ENCODE peak calls at places on chromosomes 5 and 9, in ten cellular contexts. One of them, this sample, is unnamed.

GRCh38 chr9:36935332-36935731 is 98.7 kb downstream of the PAX5 start:
- DNase-seq in activated CD4-positive, alpha-beta T cell treated with anti-CD3 and anti-CD28 coated beads for 1 hour: no peak
- DNase-seq in activated T-helper 1 cell treated with anti-CD3 and anti-CD28 coated beads, Interleukin-2, amount 50 U/mL, for 16 hours: no peak
- DNase-seq in GM23248: no peak
- DNase-seq in NCI-H446 treated with DMSO at 0.1 percent for 48 hours: peak; percentile 24
- DNase-seq in aorta: no peak
- DNase-seq in T-helper 2 cell: no peak
- DNase-seq in upper lobe of right lung: no peak
- DNase-seq in naive thymus-derived CD8-positive, alpha-beta T cell: no peak
- DNase-seq in fibroblast of mammary gland: no peak
- DNase-seq in this sample: no peak

GRCh38 chr9:80842383-80842782 is 847.0 kb downstream of the TLE1 start:
- DNase-seq in fibroblast of mammary gland: no peak
- DNase-seq in aorta: no peak
- DNase-seq in GM23248: no peak
- DNase-seq in NCI-H446 treated with DMSO at 0.1 percent for 48 hours: no peak
- DNase-seq in activated CD4-positive, alpha-beta T cell treated with anti-CD3 and anti-CD28 coated beads for 1 hour: no peak
- DNase-seq in naive thymus-derived CD8-positive, alpha-beta T cell: no peak
- DNase-seq in upper lobe of right lung: no peak
- DNase-seq in activated T-helper 1 cell treated with anti-CD3 and anti-CD28 coated beads, Interleukin-2, amount 50 U/mL, for 16 hours: no peak
- DNase-seq in T-helper 2 cell: no peak
- DNase-seq in this sample: no peak

GRCh38 chr9:75488714-75489100 is 400.4 kb downstream of the OSTF1 start:
- DNase-seq in aorta: no peak
- DNase-seq in activated CD4-positive, alpha-beta T cell treated with anti-CD3 and anti-CD28 coated beads for 1 hour: no peak
- DNase-seq in activated T-helper 1 cell treated with anti-CD3 and anti-CD28 coated beads, Interleukin-2, amount 50 U/mL, for 16 hours: no peak
- DNase-seq in T-helper 2 cell: no peak
- DNase-seq in NCI-H446 treated with DMSO at 0.1 percent for 48 hours: no peak
- DNase-seq in naive thymus-derived CD8-positive, alpha-beta T cell: no peak
- DNase-seq in GM23248: no peak
- DNase-seq in fibroblast of mammary gland: no peak
- DNase-seq in upper lobe of right lung: no peak
- DNase-seq in this sample: no peak

GRCh38 chr9:112761912-112762651 is 11.5 kb downstream of the SNX30 start:
- DNase-seq in activated T-helper 1 cell treated with anti-CD3 and anti-CD28 coated beads, Interleukin-2, amount 50 U/mL, for 16 hours: no peak
- DNase-seq in NCI-H446 treated with DMSO at 0.1 percent for 48 hours: no peak
- DNase-seq in GM23248: peak; percentile 78
- DNase-seq in activated CD4-positive, alpha-beta T cell treated with anti-CD3 and anti-CD28 coated beads for 1 hour: no peak
- DNase-seq in fibroblast of mammary gland: peak; percentile 74
- DNase-seq in T-helper 2 cell: no peak
- DNase-seq in upper lobe of right lung: no peak
- DNase-seq in aorta: no peak
- DNase-seq in naive thymus-derived CD8-positive, alpha-beta T cell: no peak
- DNase-seq in this sample: no peak

GRCh38 chr5:56516034-56516433 is 282.9 kb upstream of the ANKRD55 start:
- DNase-seq in aorta: no peak
- DNase-seq in upper lobe of right lung: no peak
- DNase-seq in activated CD4-positive, alpha-beta T cell treated with anti-CD3 and anti-CD28 coated beads for 1 hour: no peak
- DNase-seq in T-helper 2 cell: no peak
- DNase-seq in naive thymus-derived CD8-positive, alpha-beta T cell: no peak
- DNase-seq in activated T-helper 1 cell treated with anti-CD3 and anti-CD28 coated beads, Interleukin-2, amount 50 U/mL, for 16 hours: no peak
- DNase-seq in GM23248: no peak
- DNase-seq in NCI-H446 treated with DMSO at 0.1 percent for 48 hours: peak; percentile 26
- DNase-seq in fibroblast of mammary gland: no peak
- DNase-seq in this sample: no peak

GRCh38 chr9:77648458-77649108 is 461 bp upstream of the GNA14 start:
- DNase-seq in NCI-H446 treated with DMSO at 0.1 percent for 48 hours: no peak
- DNase-seq in T-helper 2 cell: no peak
- DNase-seq in naive thymus-derived CD8-positive, alpha-beta T cell: no peak
- DNase-seq in activated CD4-positive, alpha-beta T cell treated with anti-CD3 and anti-CD28 coated beads for 1 hour: no peak
- DNase-seq in upper lobe of right lung: peak; percentile 82
- DNase-seq in fibroblast of mammary gland: no peak
- DNase-seq in GM23248: peak; percentile 21
- DNase-seq in activated T-helper 1 cell treated with anti-CD3 and anti-CD28 coated beads, Interleukin-2, amount 50 U/mL, for 16 hours: no peak
- DNase-seq in aorta: peak; percentile 83
- DNase-seq in this sample: peak; percentile 62

GRCh38 chr5:152061095-152061494 is 136.4 kb upstream of the GLRA1 start:
- DNase-seq in fibroblast of mammary gland: no peak
- DNase-seq in T-helper 2 cell: no peak
- DNase-seq in activated CD4-positive, alpha-beta T cell treated with anti-CD3 and anti-CD28 coated beads for 1 hour: no peak
- DNase-seq in activated T-helper 1 cell treated with anti-CD3 and anti-CD28 coated beads, Interleukin-2, amount 50 U/mL, for 16 hours: no peak
- DNase-seq in aorta: no peak
- DNase-seq in upper lobe of right lung: no peak
- DNase-seq in naive thymus-derived CD8-positive, alpha-beta T cell: no peak
- DNase-seq in GM23248: no peak
- DNase-seq in NCI-H446 treated with DMSO at 0.1 percent for 48 hours: no peak
- DNase-seq in this sample: no peak

GRCh38 chr5:26482817-26483375 is 555.5 kb downstream of the CDH9 start:
- DNase-seq in aorta: no peak
- DNase-seq in GM23248: peak; percentile 30
- DNase-seq in naive thymus-derived CD8-positive, alpha-beta T cell: no peak
- DNase-seq in activated T-helper 1 cell treated with anti-CD3 and anti-CD28 coated beads, Interleukin-2, amount 50 U/mL, for 16 hours: no peak
- DNase-seq in fibroblast of mammary gland: peak; percentile 9
- DNase-seq in activated CD4-positive, alpha-beta T cell treated with anti-CD3 and anti-CD28 coated beads for 1 hour: no peak
- DNase-seq in NCI-H446 treated with DMSO at 0.1 percent for 48 hours: peak; percentile 54
- DNase-seq in upper lobe of right lung: no peak
- DNase-seq in T-helper 2 cell: no peak
- DNase-seq in this sample: no peak

GRCh38 chr5:62268239-62268638 is 37.8 kb upstream of the KIF2A start:
- DNase-seq in activated T-helper 1 cell treated with anti-CD3 and anti-CD28 coated beads, Interleukin-2, amount 50 U/mL, for 16 hours: no peak
- DNase-seq in aorta: no peak
- DNase-seq in naive thymus-derived CD8-positive, alpha-beta T cell: no peak
- DNase-seq in T-helper 2 cell: no peak
- DNase-seq in NCI-H446 treated with DMSO at 0.1 percent for 48 hours: no peak
- DNase-seq in fibroblast of mammary gland: no peak
- DNase-seq in activated CD4-positive, alpha-beta T cell treated with anti-CD3 and anti-CD28 coated beads for 1 hour: no peak
- DNase-seq in GM23248: no peak
- DNase-seq in upper lobe of right lung: no peak
- DNase-seq in this sample: no peak

GRCh38 chr9:99299214-99300102 is 77.4 kb downstream of the SEC61B start:
- DNase-seq in naive thymus-derived CD8-positive, alpha-beta T cell: no peak
- DNase-seq in GM23248: peak; percentile 88
- DNase-seq in activated T-helper 1 cell treated with anti-CD3 and anti-CD28 coated beads, Interleukin-2, amount 50 U/mL, for 16 hours: no peak
- DNase-seq in upper lobe of right lung: no peak
- DNase-seq in activated CD4-positive, alpha-beta T cell treated with anti-CD3 and anti-CD28 coated beads for 1 hour: no peak
- DNase-seq in NCI-H446 treated with DMSO at 0.1 percent for 48 hours: no peak
- DNase-seq in T-helper 2 cell: no peak
- DNase-seq in aorta: no peak
- DNase-seq in fibroblast of mammary gland: peak; percentile 77
- DNase-seq in this sample: no peak

GRCh38 chr9:118990949-118991348 is 378.3 kb downstream of the BRINP1 start:
- DNase-seq in upper lobe of right lung: no peak
- DNase-seq in T-helper 2 cell: no peak
- DNase-seq in naive thymus-derived CD8-positive, alpha-beta T cell: no peak
- DNase-seq in activated T-helper 1 cell treated with anti-CD3 and anti-CD28 coated beads, Interleukin-2, amount 50 U/mL, for 16 hours: no peak
- DNase-seq in NCI-H446 treated with DMSO at 0.1 percent for 48 hours: no peak
- DNase-seq in activated CD4-positive, alpha-beta T cell treated with anti-CD3 and anti-CD28 coated beads for 1 hour: no peak
- DNase-seq in GM23248: no peak
- DNase-seq in aorta: no peak
- DNase-seq in fibroblast of mammary gland: no peak
- DNase-seq in this sample: no peak

GRCh38 chr5:2763533-2763794 is 12.0 kb upstream of the IRX2 start:
- DNase-seq in fibroblast of mammary gland: no peak
- DNase-seq in naive thymus-derived CD8-positive, alpha-beta T cell: no peak
- DNase-seq in aorta: no peak
- DNase-seq in T-helper 2 cell: no peak
- DNase-seq in activated T-helper 1 cell treated with anti-CD3 and anti-CD28 coated beads, Interleukin-2, amount 50 U/mL, for 16 hours: no peak
- DNase-seq in activated CD4-positive, alpha-beta T cell treated with anti-CD3 and anti-CD28 coated beads for 1 hour: no peak
- DNase-seq in NCI-H446 treated with DMSO at 0.1 percent for 48 hours: no peak
- DNase-seq in GM23248: no peak
- DNase-seq in upper lobe of right lung: no peak
- DNase-seq in this sample: no peak

GRCh38 chr9:112051812-112052211 is 123.3 kb downstream of the SUSD1 start:
- DNase-seq in activated T-helper 1 cell treated with anti-CD3 and anti-CD28 coated beads, Interleukin-2, amount 50 U/mL, for 16 hours: no peak
- DNase-seq in upper lobe of right lung: no peak
- DNase-seq in T-helper 2 cell: no peak
- DNase-seq in activated CD4-positive, alpha-beta T cell treated with anti-CD3 and anti-CD28 coated beads for 1 hour: no peak
- DNase-seq in fibroblast of mammary gland: peak; percentile 92
- DNase-seq in naive thymus-derived CD8-positive, alpha-beta T cell: no peak
- DNase-seq in NCI-H446 treated with DMSO at 0.1 percent for 48 hours: no peak
- DNase-seq in GM23248: peak; percentile 83
- DNase-seq in aorta: no peak
- DNase-seq in this sample: no peak

GRCh38 chr5:51651476-51651875 is 268.2 kb downstream of the ISL1 start:
- DNase-seq in aorta: no peak
- DNase-seq in upper lobe of right lung: no peak
- DNase-seq in fibroblast of mammary gland: no peak
- DNase-seq in T-helper 2 cell: no peak
- DNase-seq in activated T-helper 1 cell treated with anti-CD3 and anti-CD28 coated beads, Interleukin-2, amount 50 U/mL, for 16 hours: no peak
- DNase-seq in GM23248: no peak
- DNase-seq in activated CD4-positive, alpha-beta T cell treated with anti-CD3 and anti-CD28 coated beads for 1 hour: no peak
- DNase-seq in NCI-H446 treated with DMSO at 0.1 percent for 48 hours: no peak
- DNase-seq in naive thymus-derived CD8-positive, alpha-beta T cell: no peak
- DNase-seq in this sample: no peak

GRCh38 chr9:73118898-73119554 is 32.6 kb upstream of the ANXA1 start:
- DNase-seq in NCI-H446 treated with DMSO at 0.1 percent for 48 hours: no peak
- DNase-seq in T-helper 2 cell: no peak
- DNase-seq in fibroblast of mammary gland: peak; percentile 91
- DNase-seq in activated T-helper 1 cell treated with anti-CD3 and anti-CD28 coated beads, Interleukin-2, amount 50 U/mL, for 16 hours: no peak
- DNase-seq in naive thymus-derived CD8-positive, alpha-beta T cell: no peak
- DNase-seq in upper lobe of right lung: no peak
- DNase-seq in activated CD4-positive, alpha-beta T cell treated with anti-CD3 and anti-CD28 coated beads for 1 hour: no peak
- DNase-seq in GM23248: peak; percentile 87
- DNase-seq in aorta: no peak
- DNase-seq in this sample: no peak

GRCh38 chr5:42677156-42677842 is 79.3 kb upstream of the CCDC152 start:
- DNase-seq in activated CD4-positive, alpha-beta T cell treated with anti-CD3 and anti-CD28 coated beads for 1 hour: no peak
- DNase-seq in fibroblast of mammary gland: no peak
- DNase-seq in NCI-H446 treated with DMSO at 0.1 percent for 48 hours: no peak
- DNase-seq in upper lobe of right lung: no peak
- DNase-seq in aorta: no peak
- DNase-seq in activated T-helper 1 cell treated with anti-CD3 and anti-CD28 coated beads, Interleukin-2, amount 50 U/mL, for 16 hours: no peak
- DNase-seq in T-helper 2 cell: no peak
- DNase-seq in GM23248: no peak
- DNase-seq in naive thymus-derived CD8-positive, alpha-beta T cell: no peak
- DNase-seq in this sample: no peak

GRCh38 chr9:23850242-23851023 is 24.4 kb upstream of the ELAVL2 start:
- DNase-seq in T-helper 2 cell: no peak
- DNase-seq in activated CD4-positive, alpha-beta T cell treated with anti-CD3 and anti-CD28 coated beads for 1 hour: no peak
- DNase-seq in aorta: no peak
- DNase-seq in upper lobe of right lung: no peak
- DNase-seq in fibroblast of mammary gland: no peak
- DNase-seq in NCI-H446 treated with DMSO at 0.1 percent for 48 hours: peak; percentile 20
- DNase-seq in GM23248: peak; percentile 1
- DNase-seq in naive thymus-derived CD8-positive, alpha-beta T cell: no peak
- DNase-seq in activated T-helper 1 cell treated with anti-CD3 and anti-CD28 coated beads, Interleukin-2, amount 50 U/mL, for 16 hours: no peak
- DNase-seq in this sample: peak; percentile 35

This sample was measured in left lung.